ENCODE peak calls at places on chromosomes 7 and 10, in nine cellular contexts. U is A549, G is heart left ventricle, V is GM12878, C is SK-N-SH, F is neural progenitor cell, I is esophagus squamous epithelium, R is stomach, M is HepG2. Y is an unnamed sample.

GRCh38 chr7:155203882-155204691 is 93.6 kb upstream of the INSIG1 start:
- DNase-seq in U (no peak), V (no peak), M (no peak), G (no peak), I (no peak), F (no peak), R (peak; percentile 49), C (no peak), Y (no peak)

GRCh38 chr10:112811741-112812551 is 138.1 kb upstream of the TCF7L2 start:
- DNase-seq in V (no peak), G (no peak), M (peak; percentile 95), R (peak; percentile 75), F (peak; percentile 54), U (peak; percentile 97), I (no peak), C (no peak), Y (peak; percentile 66)

GRCh38 chr7:130897515-130898419 is 163.8 kb upstream of the KLF14 start:
- DNase-seq in I (no peak), G (no peak), R (no peak), M (no peak), F (no peak), C (peak; percentile 34), V (peak; percentile 62), U (no peak), Y (no peak)

GRCh38 chr7:46844486-46844885 is 737.4 kb downstream of the TNS3 start:
- DNase-seq in R (no peak), C (no peak), F (no peak), M (no peak), G (no peak), I (no peak), V (no peak), U (no peak), Y (no peak)

GRCh38 chr7:114653391-114654088 is 238.9 kb downstream of the FOXP2 start:
- DNase-seq in G (no peak), I (no peak), F (no peak), V (no peak), R (no peak), M (no peak), C (no peak), U (no peak), Y (no peak)

GRCh38 chr7:112802406-112802805 is 12.2 kb upstream of the TMEM168 start:
- DNase-seq in G (no peak), F (no peak), I (no peak), R (no peak), C (no peak), U (no peak), M (no peak), V (no peak), Y (no peak)

GRCh38 chr7:75711634-75712494 is 26.9 kb downstream of the HIP1 start:
- DNase-seq in U (no peak), R (no peak), C (no peak), I (no peak), V (no peak), M (no peak), F (no peak), G (peak; percentile 36), Y (no peak)

GRCh38 chr10:78594938-78595645 is 473.7 kb upstream of the ZMIZ1 start:
- DNase-seq in G (no peak), I (no peak), C (no peak), R (no peak), M (no peak), V (no peak), F (no peak), U (no peak), Y (no peak)

GRCh38 chr7:64463636-64464375 is 99.1 kb downstream of the ZNF680 start:
- DNase-seq in R (no peak), M (no peak), F (no peak), C (peak; percentile 85), U (no peak), V (no peak), I (no peak), G (peak; percentile 77), Y (peak; percentile 88)

GRCh38 chr10:97499561-97500296 is 1.0 kb downstream of the UBTD1 start:
- DNase-seq in G (peak; percentile 69), F (peak; percentile 32), M (no peak), U (peak; percentile 17), I (no peak), R (peak; percentile 57), C (peak; percentile 39), V (no peak), Y (peak; percentile 44)

GRCh38 chr10:35912615-35913170 is 270.6 kb upstream of the FZD8 start:
- DNase-seq in G (no peak), R (no peak), V (no peak), U (no peak), F (peak; percentile 8), M (no peak), C (no peak), I (no peak), Y (no peak)

GRCh38 chr10:21069929-21070363 is 172.8 kb upstream of the NEBL start:
- DNase-seq in V (no peak), R (no peak), C (peak; percentile 57), G (no peak), M (no peak), U (no peak), F (peak; percentile 35), I (no peak), Y (no peak)

GRCh38 chr7:122790558-122790957 is 87.8 kb upstream of the RNF148 start:
- DNase-seq in V (no peak), M (no peak), R (no peak), C (no peak), F (no peak), U (no peak), G (no peak), I (no peak), Y (no peak)

GRCh38 chr7:72805526-72806494 is 22.2 kb downstream of the TYW1B start:
- DNase-seq in R (no peak), G (no peak), I (no peak), U (no peak), M (peak; percentile 24), F (no peak), V (no peak), C (no peak), Y (no peak)

GRCh38 chr7:138089080-138089901 is 13.0 kb downstream of the AKR1D1 start:
- DNase-seq in I (no peak), G (no peak), M (peak; percentile 48), R (no peak), U (peak; percentile 33), V (no peak), F (no peak), C (no peak), Y (no peak)

GRCh38 chr7:12210179-12211053 is 678 bp upstream of the TMEM106B start:
- DNase-seq in M (peak; percentile 0), U (peak; percentile 31), G (no peak), I (no peak), C (peak; percentile 16), R (peak; percentile 39), V (no peak), F (no peak), Y (peak; percentile 22)

GRCh38 chr7:47937711-47938573 is 10.3 kb downstream of the PKD1L1 start:
- DNase-seq in M (no peak), F (no peak), R (no peak), I (no peak), V (peak; percentile 31), C (no peak), U (no peak), G (no peak), Y (no peak)

GRCh38 chr10:111247781-111248389 is 171.1 kb downstream of the ADRA2A start:
- DNase-seq in G (no peak), R (no peak), M (no peak), C (peak; percentile 9), F (no peak), I (no peak), U (no peak), V (no peak), Y (no peak)

GRCh38 chr7:37142943-37143342 is 305.7 kb downstream of the ELMO1 start:
- DNase-seq in R (no peak), I (no peak), C (no peak), F (peak; percentile 24), M (no peak), G (no peak), V (no peak), U (no peak), Y (no peak)

GRCh38 chr10:26860026-26860541 is 674 bp downstream of the ABI1 start:
- DNase-seq in U (peak; percentile 33), R (peak; percentile 46), V (no peak), F (peak; percentile 71), G (peak; percentile 64), C (no peak), M (peak; percentile 30), I (peak; percentile 34), Y (peak; percentile 63)

GRCh38 chr10:6047326-6047611 is 14.9 kb downstream of the IL2RA start:
- DNase-seq in M (no peak), R (no peak), C (no peak), V (no peak), G (no peak), I (no peak), F (no peak), U (no peak), Y (no peak)
- H3K4me1 ChIP-seq in M (peaks cover 13% of the 10 kb centered on the region), R (peaks cover 21% of the 10 kb centered on the region), C (peaks cover 3% of the 10 kb centered on the region), V (peaks cover 51% of the 10 kb centered on the region), G (peaks cover 14% of the 10 kb centered on the region), I (no peaks in the 10 kb centered on the region), F (no peaks in the 10 kb centered on the region), U (peaks cover 5% of the 10 kb centered on the region), Y (peaks cover 6% of the 10 kb centered on the region)

GRCh38 chr10:74460812-74461211 is 309.8 kb downstream of the ADK start:
- DNase-seq in V (no peak), I (no peak), G (no peak), F (no peak), M (no peak), R (no peak), C (no peak), U (no peak), Y (no peak)
- H3K4me1 ChIP-seq in V (no peaks in the 10 kb centered on the region), I (no peaks in the 10 kb centered on the region), G (peaks cover 15% of the 10 kb centered on the region), F (no peaks in the 10 kb centered on the region), M (no peaks in the 10 kb centered on the region), R (peaks cover 9% of the 10 kb centered on the region), C (no peaks in the 10 kb centered on the region), U (no peaks in the 10 kb centered on the region), Y (no peaks in the 10 kb centered on the region)

DNA sequence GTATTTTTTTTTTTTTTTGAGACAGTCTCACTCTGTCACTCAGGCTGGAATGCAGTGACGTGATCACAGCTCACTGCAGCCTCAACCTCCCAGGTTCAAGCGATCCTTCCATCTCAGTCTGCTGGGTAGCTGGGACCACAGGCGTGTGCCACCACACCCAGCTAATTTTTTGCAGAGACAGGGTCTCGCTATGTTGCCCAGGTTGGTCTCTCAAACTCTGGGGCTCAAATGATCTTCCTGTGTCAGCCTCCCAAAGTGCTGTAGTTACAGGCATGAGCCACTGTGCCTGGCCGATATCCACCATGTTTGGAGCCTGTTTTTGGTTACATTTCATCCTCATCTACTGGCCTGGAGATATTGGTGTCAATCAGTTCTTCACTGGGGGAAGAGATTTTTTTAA is 120.7 kb downstream of the CUX1 start:
- DNase-seq in R (no peak), I (no peak), F (no peak), V (no peak), G (no peak), M (no peak), C (no peak), U (no peak), Y (no peak)
- H3K4me1 ChIP-seq in R (peaks cover 80% of the 10 kb centered on the region), I (peaks cover 50% of the 10 kb centered on the region), F (peaks cover 52% of the 10 kb centered on the region), V (peaks cover 66% of the 10 kb centered on the region), G (peaks cover 69% of the 10 kb centered on the region), M (peaks cover 18% of the 10 kb centered on the region), C (peaks cover 33% of the 10 kb centered on the region), U (peaks cover 61% of the 10 kb centered on the region), Y (no peaks in the 10 kb centered on the region)

DNA sequence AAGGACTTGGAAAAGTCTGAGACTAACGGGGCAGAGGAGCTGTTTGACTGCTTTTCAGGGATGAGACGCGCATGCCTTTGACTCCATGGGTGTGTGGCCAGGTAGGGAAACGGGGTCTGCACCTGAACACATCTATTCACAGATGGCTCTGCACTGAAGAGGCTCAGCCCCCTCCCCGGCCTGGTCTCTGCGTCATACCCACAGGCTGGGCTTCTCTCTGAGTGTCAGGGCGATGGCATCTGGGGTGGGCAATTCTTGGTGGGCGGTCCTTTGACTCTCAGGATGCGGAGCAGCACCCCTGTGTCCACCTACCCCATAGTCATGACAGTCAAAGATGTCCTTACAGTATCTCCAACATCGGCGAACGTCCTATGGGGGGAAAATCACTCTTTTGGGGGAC is 23.0 kb downstream of the PFKP start:
- DNase-seq in I (no peak), C (no peak), R (no peak), M (no peak), G (no peak), V (no peak), F (no peak), U (no peak), Y (no peak)
- H3K4me1 ChIP-seq in I (peaks cover 23% of the 10 kb centered on the region), C (peaks cover 20% of the 10 kb centered on the region), R (peaks cover 30% of the 10 kb centered on the region), M (peaks cover 44% of the 10 kb centered on the region), G (peaks cover 54% of the 10 kb centered on the region), V (peaks cover 21% of the 10 kb centered on the region), F (peaks cover 20% of the 10 kb centered on the region), U (peaks cover 88% of the 10 kb centered on the region), Y (no peaks in the 10 kb centered on the region)